ENCODE peak calls at places on chromosomes 11 and 22, in five cellular contexts. One of them, this sample, is unnamed. For H3K36me3, the result is how much of the 10 kb centered on the place peaks cover.

GRCh38 chr22:20486229-20486628 is 9.4 kb downstream of the KLHL22 start:
- DNase-seq in stomach: no peak
- DNase-seq in transverse colon: no peak
- DNase-seq in prostate gland: no peak
- DNase-seq in spleen: no peak
- DNase-seq in this sample: no peak

GRCh38 chr22:41902932-41903421 is 11.9 kb downstream of the SHISA8 start:
- DNase-seq in stomach: peak
- DNase-seq in transverse colon: no peak
- DNase-seq in prostate gland: peak
- DNase-seq in spleen: no peak
- DNase-seq in this sample: peak

GRCh38 chr11:12092714-12093113 is 17.7 kb upstream of the MICAL2 start:
- DNase-seq in stomach: no peak
- DNase-seq in transverse colon: no peak
- DNase-seq in prostate gland: no peak
- DNase-seq in spleen: no peak
- DNase-seq in this sample: no peak

GRCh38 chr11:76265771-76266241 is 59.5 kb upstream of the WNT11 start:
- DNase-seq in stomach: no peak
- DNase-seq in transverse colon: no peak
- DNase-seq in prostate gland: no peak
- DNase-seq in spleen: no peak
- DNase-seq in this sample: no peak

GRCh38 chr11:128365044-128365443 is 222.3 kb downstream of the ETS1 start:
- DNase-seq in stomach: no peak
- DNase-seq in transverse colon: no peak
- DNase-seq in prostate gland: no peak
- DNase-seq in spleen: no peak
- DNase-seq in this sample: no peak

GRCh38 chr22:43742551-43742950 is 69.6 kb downstream of the EFCAB6 start:
- DNase-seq in stomach: no peak
- DNase-seq in transverse colon: no peak
- DNase-seq in prostate gland: no peak
- DNase-seq in spleen: no peak
- DNase-seq in this sample: peak

GRCh38 chr11:46047520-46047919 is 73.7 kb downstream of the PHF21A start:
- DNase-seq in stomach: no peak
- DNase-seq in transverse colon: no peak
- DNase-seq in prostate gland: no peak
- DNase-seq in spleen: no peak
- DNase-seq in this sample: no peak

GRCh38 chr22:48973694-48974041 is 854.0 kb downstream of the BRD1 start:
- DNase-seq in stomach: no peak
- DNase-seq in transverse colon: no peak
- DNase-seq in prostate gland: no peak
- DNase-seq in spleen: no peak
- DNase-seq in this sample: no peak

GRCh38 chr22:23196165-23196564 is 15.9 kb downstream of the BCR start:
- DNase-seq in stomach: no peak
- DNase-seq in transverse colon: no peak
- DNase-seq in prostate gland: no peak
- DNase-seq in spleen: peak
- DNase-seq in this sample: no peak

GRCh38 chr22:36355362-36355761 is 32.4 kb downstream of the MYH9 start:
- DNase-seq in stomach: no peak
- DNase-seq in transverse colon: no peak
- DNase-seq in prostate gland: no peak
- DNase-seq in spleen: no peak
- DNase-seq in this sample: no peak

GRCh38 chr22:49963647-49964026 is 3.1 kb downstream of the PIM3 start:
- DNase-seq in stomach: peak
- DNase-seq in transverse colon: peak
- DNase-seq in prostate gland: peak
- DNase-seq in spleen: no peak
- DNase-seq in this sample: no peak

GRCh38 chr11:128174465-128175101 is 412.8 kb downstream of the ETS1 start:
- DNase-seq in stomach: no peak
- DNase-seq in transverse colon: no peak
- DNase-seq in prostate gland: no peak
- DNase-seq in spleen: no peak
- DNase-seq in this sample: no peak

GRCh38 chr11:125679397-125679796 is 1.2 kb downstream of the ACRV1 start:
- DNase-seq in stomach: no peak
- DNase-seq in transverse colon: no peak
- DNase-seq in prostate gland: no peak
- DNase-seq in spleen: no peak
- DNase-seq in this sample: no peak

GRCh38 chr11:44607324-44607962 is 42.0 kb downstream of the CD82 start:
- DNase-seq in stomach: no peak
- DNase-seq in transverse colon: no peak
- DNase-seq in prostate gland: no peak
- DNase-seq in spleen: no peak
- DNase-seq in this sample: no peak

GRCh38 chr11:116876656-116877055 is 39.2 kb upstream of the APOA1 start:
- DNase-seq in stomach: no peak
- DNase-seq in transverse colon: no peak
- DNase-seq in prostate gland: no peak
- DNase-seq in spleen: no peak
- DNase-seq in this sample: no peak

GRCh38 chr11:121464352-121464946 is 11.7 kb upstream of the SORL1-AS1 start:
- DNase-seq in stomach: no peak
- DNase-seq in transverse colon: peak
- DNase-seq in prostate gland: peak
- DNase-seq in spleen: peak
- DNase-seq in this sample: peak

GRCh38 chr11:27402450-27402849 is 39.4 kb upstream of the CCDC34 start:
- DNase-seq in stomach: no peak
- DNase-seq in transverse colon: no peak
- DNase-seq in prostate gland: no peak
- DNase-seq in spleen: no peak
- DNase-seq in this sample: no peak

GRCh38 chr11:78196661-78197091 is 8.0 kb downstream of the USP35 start:
- DNase-seq in stomach: no peak
- DNase-seq in transverse colon: no peak
- DNase-seq in prostate gland: no peak
- DNase-seq in spleen: peak
- DNase-seq in this sample: no peak

GRCh38 chr11:118168316-118168715 is 8.1 kb downstream of the SCN2B start:
- DNase-seq in stomach: no peak
- DNase-seq in transverse colon: no peak
- DNase-seq in prostate gland: no peak
- DNase-seq in spleen: no peak
- DNase-seq in this sample: peak

DNA sequence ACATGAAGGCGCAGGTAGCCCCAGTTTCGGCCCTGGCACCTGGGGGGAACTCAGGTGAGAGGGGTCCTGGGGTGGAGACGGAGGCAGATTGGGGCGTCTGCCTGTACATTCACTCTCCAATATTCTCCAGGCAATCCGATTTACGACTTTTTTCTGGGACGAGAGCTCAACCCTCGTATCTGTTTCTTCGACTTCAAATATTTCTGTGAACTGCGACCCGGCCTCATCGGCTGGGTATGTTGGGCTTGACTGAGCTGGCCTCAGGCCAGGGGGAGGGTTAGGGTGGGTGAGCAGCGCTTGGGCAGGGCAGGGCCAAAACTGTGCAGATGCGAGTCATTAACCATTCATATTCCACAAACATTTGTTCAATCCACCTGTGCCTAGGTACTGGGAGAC is 1.7 kb downstream of the TM7SF2 start:
- DNase-seq in stomach: no peak
- DNase-seq in transverse colon: no peak
- DNase-seq in prostate gland: no peak
- DNase-seq in spleen: no peak
- DNase-seq in this sample: no peak
- H3K27ac ChIP-seq in stomach: peak
- H3K27ac ChIP-seq in transverse colon: peak
- H3K27ac ChIP-seq in prostate gland: peak
- H3K27ac ChIP-seq in spleen: peak
- H3K27ac ChIP-seq in this sample: peak

GRCh38 chr22:19357270-19358105 is 66.0 kb upstream of the CLTCL1 start:
- DNase-seq in stomach: no peak
- DNase-seq in transverse colon: no peak
- DNase-seq in prostate gland: no peak
- DNase-seq in spleen: no peak
- DNase-seq in this sample: no peak

GRCh38 chr22:19353363-19354131 is 62.0 kb upstream of the CLTCL1 start:
- DNase-seq in stomach: no peak
- DNase-seq in transverse colon: no peak
- DNase-seq in prostate gland: no peak
- DNase-seq in spleen: no peak
- DNase-seq in this sample: peak

GRCh38 chr22:19354201-19354600 is 62.7 kb upstream of the CLTCL1 start:
- DNase-seq in stomach: no peak
- DNase-seq in transverse colon: no peak
- DNase-seq in prostate gland: no peak
- DNase-seq in spleen: no peak
- DNase-seq in this sample: no peak

GRCh38 chr22:19356708-19357269 is 65.3 kb upstream of the CLTCL1 start:
- DNase-seq in stomach: no peak
- DNase-seq in transverse colon: no peak
- DNase-seq in prostate gland: no peak
- DNase-seq in spleen: no peak
- DNase-seq in this sample: no peak

DNA sequence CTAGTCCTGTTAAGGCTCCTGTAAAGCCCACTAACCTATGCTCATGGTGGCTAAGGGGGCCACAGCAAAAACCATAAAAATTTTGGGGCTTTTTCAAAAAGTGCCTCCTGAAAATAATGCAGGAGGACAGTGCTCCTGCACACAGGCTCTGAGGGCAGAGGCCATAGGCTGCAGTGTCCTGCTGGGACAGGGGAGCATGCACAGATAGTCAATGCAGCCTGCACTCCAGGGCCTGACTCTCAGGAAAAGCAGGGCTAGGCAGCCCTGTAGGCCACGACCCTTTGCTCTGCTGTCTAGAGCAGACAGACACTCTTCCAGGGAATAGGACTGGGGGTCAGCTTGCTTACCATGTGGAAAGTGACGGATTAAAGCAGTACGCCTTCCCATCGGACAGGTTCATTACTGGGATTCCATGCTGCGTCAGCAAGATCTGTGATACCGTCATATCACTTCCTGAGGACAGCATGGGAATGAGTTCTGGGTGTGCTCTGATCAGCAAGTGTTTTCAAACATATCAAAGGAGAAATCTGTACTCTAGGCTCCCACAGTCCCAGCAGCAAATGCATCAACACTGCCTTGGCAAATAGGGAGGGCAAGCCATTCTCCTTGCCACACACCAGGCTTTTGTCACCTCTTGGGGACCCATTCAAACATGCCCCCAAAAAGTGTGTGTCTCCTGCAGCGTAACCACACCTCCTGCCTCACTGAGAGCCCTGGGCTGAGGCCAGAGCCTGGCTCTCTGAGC is 64.1 kb upstream of the CLTCL1 start:
- DNase-seq in stomach: no peak
- DNase-seq in transverse colon: no peak
- DNase-seq in prostate gland: no peak
- DNase-seq in spleen: no peak
- DNase-seq in this sample: no peak
- H3K36me3 ChIP-seq in stomach: half or more
- H3K36me3 ChIP-seq in transverse colon: under half
- H3K36me3 ChIP-seq in prostate gland: under half
- H3K36me3 ChIP-seq in spleen: half or more
- H3K36me3 ChIP-seq in this sample: half or more

GRCh38 chr11:119431523-119431922 is 8.6 kb upstream of the THY1 start:
- DNase-seq in stomach: no peak
- DNase-seq in transverse colon: no peak
- DNase-seq in prostate gland: no peak
- DNase-seq in spleen: no peak
- DNase-seq in this sample: no peak

GRCh38 chr11:119436093-119436492 is 13.1 kb upstream of the THY1 start:
- DNase-seq in stomach: no peak
- DNase-seq in transverse colon: no peak
- DNase-seq in prostate gland: no peak
- DNase-seq in spleen: no peak
- DNase-seq in this sample: no peak

GRCh38 chr11:119433369-119433749 is 10.4 kb upstream of the THY1 start:
- DNase-seq in stomach: no peak
- DNase-seq in transverse colon: no peak
- DNase-seq in prostate gland: no peak
- DNase-seq in spleen: no peak
- DNase-seq in this sample: no peak

GRCh38 chr11:119434531-119435330 is 11.8 kb upstream of the THY1 start:
- DNase-seq in stomach: no peak
- DNase-seq in transverse colon: no peak
- DNase-seq in prostate gland: no peak
- DNase-seq in spleen: no peak
- DNase-seq in this sample: no peak

DNA sequence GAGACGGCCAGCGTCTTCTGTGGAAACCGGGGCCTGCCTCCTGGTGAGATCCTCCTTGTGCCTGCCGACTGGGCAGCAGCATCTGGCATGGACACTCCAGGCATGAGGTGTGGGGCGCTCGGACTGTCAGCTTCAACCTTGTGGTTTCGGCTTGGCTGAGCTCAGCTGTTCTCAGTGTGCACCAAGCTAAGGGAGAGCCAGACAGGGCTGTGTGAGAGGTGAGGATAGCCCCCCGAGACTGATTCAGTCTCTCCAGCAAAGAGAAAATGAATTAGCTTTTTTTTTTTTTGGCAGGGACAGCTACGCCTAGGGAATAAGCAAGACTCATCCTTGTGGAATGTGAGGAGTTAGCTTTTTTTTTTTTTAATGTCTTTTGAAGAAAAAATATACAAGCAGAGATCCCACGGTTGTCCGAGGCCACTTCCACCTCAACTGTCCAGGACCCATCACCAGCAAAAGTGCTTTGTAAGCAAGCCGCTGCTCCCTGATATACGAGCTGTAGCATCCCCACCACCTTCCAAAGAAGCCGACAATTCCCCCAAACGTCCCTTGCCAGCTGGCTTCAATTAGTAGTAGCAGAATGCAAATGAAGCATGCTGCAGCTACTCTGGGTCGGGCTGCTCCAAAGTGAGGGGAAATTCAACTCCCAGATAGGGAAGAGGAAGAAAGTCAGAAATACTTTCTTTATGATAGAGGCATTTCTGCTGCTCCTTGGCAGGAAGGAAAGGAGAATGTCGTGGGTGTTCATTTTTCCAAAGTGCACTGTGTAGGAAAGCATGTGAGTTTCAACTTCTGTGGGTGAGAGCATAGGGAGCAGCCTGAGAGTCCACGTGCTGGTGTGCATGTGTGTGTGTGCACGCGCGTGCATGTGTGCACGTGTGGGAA is 9.8 kb upstream of the THY1 start:
- DNase-seq in stomach: no peak
- DNase-seq in transverse colon: no peak
- DNase-seq in prostate gland: no peak
- DNase-seq in spleen: no peak
- DNase-seq in this sample: no peak
- TF ChIP-seq POLR2AphosphoS5 in stomach: no peak
- TF ChIP-seq POLR2AphosphoS5 in transverse colon: no peak
- TF ChIP-seq POLR2AphosphoS5 in prostate gland: no peak
- TF ChIP-seq POLR2AphosphoS5 in spleen: no peak
- TF ChIP-seq POLR2AphosphoS5 in this sample: no peak

DNA sequence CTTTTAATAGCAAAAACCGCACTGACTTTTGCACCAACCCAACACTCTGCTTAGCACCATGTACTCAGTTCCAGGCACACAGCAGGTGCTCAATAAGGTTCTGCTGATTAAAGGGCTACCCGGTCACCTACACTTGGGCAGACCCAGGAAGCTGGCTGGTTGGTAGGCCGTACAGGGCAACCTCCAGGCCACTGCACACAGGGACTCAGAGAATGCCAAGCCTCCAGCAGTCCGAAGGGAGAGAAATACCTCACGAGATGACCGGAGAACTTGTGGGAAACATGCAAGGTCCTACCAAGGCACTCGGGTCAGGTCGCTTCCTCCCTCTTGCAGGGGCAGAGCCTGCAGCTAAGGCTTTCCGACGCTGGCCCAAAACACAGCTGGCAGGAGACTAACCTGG is 109.2 kb downstream of the MICAL3 start:
- DNase-seq in stomach: no peak
- DNase-seq in transverse colon: no peak
- DNase-seq in prostate gland: no peak
- DNase-seq in spleen: no peak
- DNase-seq in this sample: no peak
- H3K27ac ChIP-seq in stomach: no peak
- H3K27ac ChIP-seq in transverse colon: no peak
- H3K27ac ChIP-seq in prostate gland: no peak
- H3K27ac ChIP-seq in spleen: no peak
- H3K27ac ChIP-seq in this sample: no peak

This sample was measured in upper lobe of left lung.